ENCODE peak calls at places on chromosome 11, in six cellular contexts. One of them, this sample, is unnamed.

GRCh38 chr11:79670846-79671245 is 230.0 kb upstream of the TENM4 start:
- DNase-seq in fibroblast of pulmonary artery: no peak
- DNase-seq in thoracic aorta: no peak
- DNase-seq in HCT116: no peak
- DNase-seq in foreskin fibroblast: no peak
- DNase-seq in transverse colon: no peak
- DNase-seq in this sample: no peak

GRCh38 chr11:124900464-124900863 is 2.8 kb upstream of the ROBO4 start:
- DNase-seq in fibroblast of pulmonary artery: peak; percentile 85
- DNase-seq in HCT116: peak; percentile 23
- DNase-seq in transverse colon: no peak
- DNase-seq in thoracic aorta: no peak
- DNase-seq in foreskin fibroblast: peak; percentile 93
- DNase-seq in this sample: peak; percentile 53

GRCh38 chr11:117366183-117366582 is 38.5 kb downstream of the CEP164 start:
- DNase-seq in foreskin fibroblast: no peak
- DNase-seq in HCT116: no peak
- DNase-seq in transverse colon: no peak
- DNase-seq in thoracic aorta: no peak
- DNase-seq in fibroblast of pulmonary artery: no peak
- DNase-seq in this sample: no peak

GRCh38 chr11:66314561-66315497 is 2.0 kb downstream of the CD248 start:
- DNase-seq in HCT116: no peak
- DNase-seq in foreskin fibroblast: no peak
- DNase-seq in thoracic aorta: no peak
- DNase-seq in transverse colon: no peak
- DNase-seq in fibroblast of pulmonary artery: no peak
- DNase-seq in this sample: no peak

GRCh38 chr11:1518301-1518700 is 31.7 kb upstream of the MOB2 start:
- DNase-seq in foreskin fibroblast: no peak
- DNase-seq in thoracic aorta: no peak
- DNase-seq in fibroblast of pulmonary artery: no peak
- DNase-seq in transverse colon: no peak
- DNase-seq in HCT116: no peak
- DNase-seq in this sample: no peak

GRCh38 chr11:117217141-117217609 is 14.7 kb downstream of the PCSK7 start:
- DNase-seq in thoracic aorta: no peak
- DNase-seq in foreskin fibroblast: no peak
- DNase-seq in fibroblast of pulmonary artery: peak; percentile 98
- DNase-seq in transverse colon: no peak
- DNase-seq in HCT116: no peak
- DNase-seq in this sample: no peak

GRCh38 chr11:102849319-102849718 is 5.9 kb upstream of the MMP3 start:
- DNase-seq in foreskin fibroblast: no peak
- DNase-seq in HCT116: no peak
- DNase-seq in transverse colon: no peak
- DNase-seq in thoracic aorta: no peak
- DNase-seq in fibroblast of pulmonary artery: peak; percentile 14
- DNase-seq in this sample: no peak

GRCh38 chr11:46305295-46305694 is 27.8 kb downstream of the CREB3L1 start:
- DNase-seq in thoracic aorta: no peak
- DNase-seq in fibroblast of pulmonary artery: peak; percentile 78
- DNase-seq in HCT116: no peak
- DNase-seq in transverse colon: no peak
- DNase-seq in foreskin fibroblast: no peak
- DNase-seq in this sample: no peak

GRCh38 chr11:1205121-1205986 is 17.5 kb upstream of the MUC5B start:
- DNase-seq in fibroblast of pulmonary artery: no peak
- DNase-seq in transverse colon: peak; percentile 10
- DNase-seq in thoracic aorta: no peak
- DNase-seq in foreskin fibroblast: no peak
- DNase-seq in HCT116: no peak
- DNase-seq in this sample: peak; percentile 83

GRCh38 chr11:114086394-114086793 is 26.9 kb downstream of the ZBTB16 start:
- DNase-seq in foreskin fibroblast: no peak
- DNase-seq in thoracic aorta: no peak
- DNase-seq in fibroblast of pulmonary artery: no peak
- DNase-seq in transverse colon: no peak
- DNase-seq in HCT116: no peak
- DNase-seq in this sample: no peak

GRCh38 chr11:93487032-93487483 is 56.1 kb downstream of the SMCO4 start:
- DNase-seq in HCT116: no peak
- DNase-seq in fibroblast of pulmonary artery: no peak
- DNase-seq in thoracic aorta: no peak
- DNase-seq in foreskin fibroblast: no peak
- DNase-seq in transverse colon: no peak
- DNase-seq in this sample: no peak

GRCh38 chr11:124329787-124330478 is 9.9 kb upstream of the OR8D2 start:
- DNase-seq in transverse colon: no peak
- DNase-seq in foreskin fibroblast: peak; percentile 0
- DNase-seq in fibroblast of pulmonary artery: peak; percentile 47
- DNase-seq in HCT116: no peak
- DNase-seq in thoracic aorta: no peak
- DNase-seq in this sample: no peak

GRCh38 chr11:14288189-14288935 is 70.6 kb downstream of the RRAS2 start:
- DNase-seq in HCT116: no peak
- DNase-seq in thoracic aorta: no peak
- DNase-seq in transverse colon: no peak
- DNase-seq in foreskin fibroblast: peak; percentile 57
- DNase-seq in fibroblast of pulmonary artery: peak; percentile 85
- DNase-seq in this sample: no peak

GRCh38 chr11:107565219-107565937 is at the start of gene ALKBH8:
- DNase-seq in transverse colon: peak; percentile 81
- DNase-seq in thoracic aorta: peak; percentile 41
- DNase-seq in HCT116: no peak
- DNase-seq in fibroblast of pulmonary artery: peak; percentile 64
- DNase-seq in foreskin fibroblast: peak; percentile 55
- DNase-seq in this sample: peak; percentile 89

GRCh38 chr11:72700026-72700610 is 25.9 kb upstream of the PDE2A start:
- DNase-seq in HCT116: no peak
- DNase-seq in thoracic aorta: no peak
- DNase-seq in foreskin fibroblast: peak; percentile 51
- DNase-seq in fibroblast of pulmonary artery: peak; percentile 53
- DNase-seq in transverse colon: no peak
- DNase-seq in this sample: no peak

GRCh38 chr11:15875934-15876333 is 480.4 kb downstream of the SOX6 start:
- DNase-seq in fibroblast of pulmonary artery: no peak
- DNase-seq in thoracic aorta: no peak
- DNase-seq in transverse colon: no peak
- DNase-seq in foreskin fibroblast: no peak
- DNase-seq in HCT116: no peak
- DNase-seq in this sample: no peak

DNA sequence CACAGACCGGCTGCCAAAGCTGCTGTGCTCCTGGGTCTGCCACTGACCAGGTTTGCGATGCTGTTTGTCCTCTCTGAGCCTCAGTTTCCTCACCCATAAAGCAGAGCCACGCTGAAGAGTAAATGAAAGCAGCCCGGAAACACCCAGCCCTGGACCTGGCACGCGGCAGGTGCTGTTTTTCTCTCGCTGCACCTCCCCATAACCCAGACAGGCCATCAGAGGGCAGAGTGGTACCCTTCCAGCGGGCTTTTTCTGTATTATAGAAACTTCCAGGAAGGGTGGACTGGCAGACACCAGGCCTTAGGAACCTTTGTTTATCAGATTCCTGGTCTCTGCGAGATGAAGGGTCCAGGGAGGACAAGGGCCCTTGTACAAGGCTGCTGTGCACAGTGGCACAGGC is 17.9 kb upstream of the FGF19 start:
- DNase-seq in thoracic aorta: no peak
- DNase-seq in HCT116: no peak
- DNase-seq in fibroblast of pulmonary artery: no peak
- DNase-seq in transverse colon: no peak
- DNase-seq in foreskin fibroblast: no peak
- DNase-seq in this sample: no peak
- TF ChIP-seq CTCF in thoracic aorta: no peak
- TF ChIP-seq CTCF in HCT116: peak; percentile 64
- TF ChIP-seq CTCF in fibroblast of pulmonary artery: peak; percentile 3
- TF ChIP-seq CTCF in transverse colon: peak; percentile 12
- TF ChIP-seq CTCF in foreskin fibroblast: no peak
- TF ChIP-seq CTCF in this sample: peak; percentile 42

GRCh38 chr11:29432719-29433325 is 584.0 kb downstream of the KCNA4 start:
- DNase-seq in thoracic aorta: no peak
- DNase-seq in foreskin fibroblast: no peak
- DNase-seq in transverse colon: no peak
- DNase-seq in fibroblast of pulmonary artery: peak; percentile 44
- DNase-seq in HCT116: peak; percentile 3
- DNase-seq in this sample: no peak
- TF ChIP-seq CTCF in thoracic aorta: peak; percentile 45
- TF ChIP-seq CTCF in foreskin fibroblast: peak; percentile 41
- TF ChIP-seq CTCF in transverse colon: no peak
- TF ChIP-seq CTCF in fibroblast of pulmonary artery: peak; percentile 51
- TF ChIP-seq CTCF in HCT116: peak; percentile 62
- TF ChIP-seq CTCF in this sample: peak; percentile 68

GRCh38 chr11:112582366-112582765 is 321.7 kb upstream of the PLET1 start:
- DNase-seq in foreskin fibroblast: no peak
- DNase-seq in fibroblast of pulmonary artery: no peak
- DNase-seq in thoracic aorta: no peak
- DNase-seq in HCT116: no peak
- DNase-seq in transverse colon: no peak
- DNase-seq in this sample: no peak

GRCh38 chr11:112581747-112582146 is 321.1 kb upstream of the PLET1 start:
- DNase-seq in foreskin fibroblast: peak; percentile 21
- DNase-seq in HCT116: no peak
- DNase-seq in fibroblast of pulmonary artery: no peak
- DNase-seq in thoracic aorta: no peak
- DNase-seq in transverse colon: no peak
- DNase-seq in this sample: no peak

GRCh38 chr11:112587664-112588063 is 327.0 kb upstream of the PLET1 start:
- DNase-seq in fibroblast of pulmonary artery: no peak
- DNase-seq in thoracic aorta: no peak
- DNase-seq in HCT116: no peak
- DNase-seq in transverse colon: no peak
- DNase-seq in foreskin fibroblast: no peak
- DNase-seq in this sample: no peak

GRCh38 chr11:112583246-112583893 is 322.7 kb upstream of the PLET1 start:
- DNase-seq in fibroblast of pulmonary artery: no peak
- DNase-seq in HCT116: no peak
- DNase-seq in transverse colon: no peak
- DNase-seq in thoracic aorta: no peak
- DNase-seq in foreskin fibroblast: no peak
- DNase-seq in this sample: no peak

DNA sequence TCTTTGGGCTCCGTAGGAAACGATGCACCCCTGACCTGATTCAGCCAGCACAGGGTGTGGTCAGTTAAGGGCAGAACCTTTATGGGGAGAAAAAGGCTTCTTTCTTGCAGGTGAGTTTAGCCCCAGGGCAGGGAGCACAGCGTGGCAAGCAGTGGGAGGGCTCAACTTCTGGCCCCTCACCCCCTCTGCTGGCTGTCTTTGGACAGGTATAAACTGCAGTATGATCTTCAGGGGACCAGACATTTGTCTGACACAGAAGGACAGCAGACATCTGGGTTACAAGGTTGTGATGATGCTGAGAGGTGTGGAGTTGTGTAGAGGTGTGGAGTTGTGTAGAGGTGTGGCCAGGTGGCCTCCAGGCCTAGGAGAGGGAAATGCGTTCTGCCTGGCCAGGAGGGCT is 324.0 kb upstream of the PLET1 start:
- DNase-seq in HCT116: no peak
- DNase-seq in transverse colon: no peak
- DNase-seq in fibroblast of pulmonary artery: no peak
- DNase-seq in thoracic aorta: no peak
- DNase-seq in foreskin fibroblast: no peak
- DNase-seq in this sample: no peak
- TF ChIP-seq CTCF in HCT116: peak; percentile 41
- TF ChIP-seq CTCF in transverse colon: no peak
- TF ChIP-seq CTCF in fibroblast of pulmonary artery: no peak
- TF ChIP-seq CTCF in thoracic aorta: no peak
- TF ChIP-seq CTCF in foreskin fibroblast: no peak
- TF ChIP-seq CTCF in this sample: peak; percentile 32

GRCh38 chr11:126718319-126718718 is 282.3 kb downstream of the KIRREL3 start:
- DNase-seq in transverse colon: no peak
- DNase-seq in fibroblast of pulmonary artery: no peak
- DNase-seq in HCT116: no peak
- DNase-seq in thoracic aorta: no peak
- DNase-seq in foreskin fibroblast: peak; percentile 17
- DNase-seq in this sample: no peak

GRCh38 chr11:126720539-126721235 is 279.9 kb downstream of the KIRREL3 start:
- DNase-seq in fibroblast of pulmonary artery: no peak
- DNase-seq in thoracic aorta: no peak
- DNase-seq in transverse colon: no peak
- DNase-seq in HCT116: no peak
- DNase-seq in foreskin fibroblast: no peak
- DNase-seq in this sample: no peak

GRCh38 chr11:126719740-126720139 is 280.8 kb downstream of the KIRREL3 start:
- DNase-seq in transverse colon: no peak
- DNase-seq in fibroblast of pulmonary artery: no peak
- DNase-seq in thoracic aorta: no peak
- DNase-seq in foreskin fibroblast: peak; percentile 29
- DNase-seq in HCT116: no peak
- DNase-seq in this sample: no peak

GRCh38 chr11:126712017-126712625 is 288.4 kb downstream of the KIRREL3 start:
- DNase-seq in thoracic aorta: no peak
- DNase-seq in transverse colon: no peak
- DNase-seq in fibroblast of pulmonary artery: no peak
- DNase-seq in HCT116: no peak
- DNase-seq in foreskin fibroblast: peak; percentile 39
- DNase-seq in this sample: no peak

DNA sequence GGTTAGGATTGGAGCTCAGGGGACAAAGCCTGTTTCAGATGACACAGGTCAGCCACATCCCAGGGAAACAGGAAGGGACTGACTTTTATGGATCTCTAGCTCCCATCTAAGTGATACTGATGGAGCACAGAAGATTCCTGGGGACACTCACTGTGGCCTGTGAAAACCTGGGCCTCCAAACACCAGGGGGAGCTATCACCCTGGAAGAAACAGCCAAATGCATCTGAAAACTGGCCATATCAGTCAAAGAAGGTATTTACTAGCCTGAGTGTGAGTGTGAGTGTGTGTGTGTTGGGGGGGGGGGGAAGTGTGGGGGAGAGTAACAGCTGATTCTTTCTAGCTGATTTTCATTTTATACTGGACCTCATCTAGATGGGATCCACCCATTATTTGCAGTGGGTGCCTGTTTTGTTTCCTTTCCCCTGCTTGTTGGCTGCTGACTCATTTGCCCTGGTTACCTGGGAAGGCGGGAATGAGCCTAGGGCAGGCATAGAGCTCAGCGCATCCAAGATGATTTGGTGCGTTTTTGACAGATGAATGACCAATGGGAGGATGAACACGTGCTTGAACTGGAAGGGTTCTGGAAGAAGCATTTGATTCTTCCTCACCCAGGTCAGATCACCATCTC is 284.0 kb downstream of the KIRREL3 start:
- DNase-seq in HCT116: peak; percentile 26
- DNase-seq in fibroblast of pulmonary artery: peak; percentile 37
- DNase-seq in transverse colon: peak; percentile 55
- DNase-seq in thoracic aorta: no peak
- DNase-seq in foreskin fibroblast: no peak
- DNase-seq in this sample: no peak
- TF ChIP-seq CTCF in HCT116: peak; percentile 72
- TF ChIP-seq CTCF in fibroblast of pulmonary artery: peak; percentile 49
- TF ChIP-seq CTCF in transverse colon: peak; percentile 58
- TF ChIP-seq CTCF in thoracic aorta: no peak
- TF ChIP-seq CTCF in foreskin fibroblast: peak; percentile 58
- TF ChIP-seq CTCF in this sample: peak; percentile 64

This sample was measured in osteocyte.